ENCODE peak calls at places on chromosomes 4 and X, in six cellular contexts. One of them, this sample, is unnamed.

GRCh38 chrX:70554081-70554480 is 109.4 kb downstream of the DLG3 start:
- DNase-seq in NCI-H345: peak
- DNase-seq in B cell: no peak
- DNase-seq in fibroblast of mammary gland: peak
- DNase-seq in H4: peak
- DNase-seq in Calu3: no peak
- DNase-seq in this sample: peak

GRCh38 chr4:123517971-123518370 is 121.4 kb downstream of the SPRY1 start:
- DNase-seq in NCI-H345: no peak
- DNase-seq in B cell: no peak
- DNase-seq in fibroblast of mammary gland: peak
- DNase-seq in H4: no peak
- DNase-seq in Calu3: no peak
- DNase-seq in this sample: no peak

GRCh38 chr4:108512615-108513505 is 107.5 kb upstream of the RPL34 start:
- DNase-seq in NCI-H345: peak
- DNase-seq in B cell: no peak
- DNase-seq in fibroblast of mammary gland: peak
- DNase-seq in H4: peak
- DNase-seq in Calu3: peak
- DNase-seq in this sample: peak

GRCh38 chr4:106371166-106371565 is 2.6 kb upstream of the GIMD1 start:
- DNase-seq in NCI-H345: no peak
- DNase-seq in B cell: no peak
- DNase-seq in fibroblast of mammary gland: no peak
- DNase-seq in H4: no peak
- DNase-seq in Calu3: no peak
- DNase-seq in this sample: no peak

GRCh38 chr4:118954246-118954645 is 65.6 kb downstream of the SYNPO2 start:
- DNase-seq in NCI-H345: no peak
- DNase-seq in B cell: no peak
- DNase-seq in fibroblast of mammary gland: peak
- DNase-seq in H4: peak
- DNase-seq in Calu3: no peak
- DNase-seq in this sample: peak

GRCh38 chr4:147596377-147596776 is 20.8 kb upstream of the TMEM184C start:
- DNase-seq in NCI-H345: no peak
- DNase-seq in B cell: no peak
- DNase-seq in fibroblast of mammary gland: peak
- DNase-seq in H4: no peak
- DNase-seq in Calu3: no peak
- DNase-seq in this sample: peak

GRCh38 chr4:77196866-77197265 is 39.9 kb downstream of the CCNG2 start:
- DNase-seq in NCI-H345: no peak
- DNase-seq in B cell: peak
- DNase-seq in fibroblast of mammary gland: no peak
- DNase-seq in H4: no peak
- DNase-seq in Calu3: no peak
- DNase-seq in this sample: no peak

GRCh38 chrX:11929476-11929875 is 171.4 kb downstream of the MSL3 start:
- DNase-seq in NCI-H345: no peak
- DNase-seq in B cell: no peak
- DNase-seq in fibroblast of mammary gland: peak
- DNase-seq in H4: no peak
- DNase-seq in Calu3: no peak
- DNase-seq in this sample: no peak

GRCh38 chr4:169927280-169927679 is 98.9 kb downstream of the MFAP3L start:
- DNase-seq in NCI-H345: no peak
- DNase-seq in B cell: no peak
- DNase-seq in fibroblast of mammary gland: no peak
- DNase-seq in H4: no peak
- DNase-seq in Calu3: no peak
- DNase-seq in this sample: no peak

GRCh38 chr4:118765399-118765798 is 70.5 kb downstream of the SEC24D start:
- DNase-seq in NCI-H345: no peak
- DNase-seq in B cell: no peak
- DNase-seq in fibroblast of mammary gland: peak
- DNase-seq in H4: peak
- DNase-seq in Calu3: no peak
- DNase-seq in this sample: peak